ENCODE peak calls at places on chromosomes 1 and 21, in eight cellular contexts. Q, G, F, X, L, J, I and P are unnamed samples.

GRCh38 chr1:1157914-1158710 is 15.6 kb upstream of the TTLL10 start:
- DNase-seq in Q (peak), J (peak), F (peak), G (peak), X (peak), L (peak), I (no peak), P (peak)

GRCh38 chr1:42312576-42313212 is 22.3 kb downstream of the FOXJ3 start:
- DNase-seq in J (no peak), G (no peak), I (no peak), F (no peak), L (no peak), Q (no peak), X (no peak), P (no peak)

GRCh38 chr1:43822040-43822439 is 111.6 kb upstream of the ARTN start:
- DNase-seq in F (no peak), G (no peak), J (peak), I (peak), X (no peak), L (no peak), Q (no peak), P (no peak)

GRCh38 chr1:145751491-145752021 is 32.3 kb downstream of the CD160 start:
- DNase-seq in J (peak), Q (no peak), F (no peak), G (no peak), I (no peak), L (no peak), X (no peak), P (no peak)

GRCh38 chr1:119091618-119092017 is 48.8 kb downstream of the WARS2 start:
- DNase-seq in I (no peak), J (no peak), F (no peak), G (no peak), Q (no peak), X (no peak), L (no peak), P (no peak)

GRCh38 chr1:36367067-36367466 is 18.7 kb downstream of the STK40 start:
- DNase-seq in Q (no peak), I (no peak), F (no peak), L (no peak), X (no peak), G (no peak), J (no peak), P (no peak)

GRCh38 chr1:56831874-56832693 is 12.9 kb upstream of the FYB2 start:
- DNase-seq in J (peak), G (peak), L (peak), F (peak), Q (peak), X (peak), I (peak), P (peak)

GRCh38 chr1:203028784-203029553 is 2.7 kb downstream of the PPFIA4 start:
- DNase-seq in I (no peak), L (no peak), J (no peak), Q (no peak), F (no peak), G (no peak), X (no peak), P (no peak)

GRCh38 chr1:175822575-175822974 is 79.2 kb upstream of the TNR start:
- DNase-seq in F (no peak), X (no peak), L (no peak), Q (no peak), I (no peak), J (no peak), G (no peak), P (no peak)

GRCh38 chr1:71587961-71588360 is 507.1 kb upstream of the ZRANB2 start:
- DNase-seq in I (no peak), J (peak), G (no peak), L (no peak), X (no peak), F (no peak), Q (no peak), P (no peak)

GRCh38 chr1:88284066-88284465 is 400.0 kb upstream of the PKN2 start:
- DNase-seq in I (no peak), J (peak), L (no peak), X (no peak), F (no peak), G (no peak), Q (no peak), P (no peak)

GRCh38 chr1:1004780-1005697 is 5.1 kb upstream of the HES4 start:
- DNase-seq in F (no peak), G (no peak), I (no peak), X (peak), L (no peak), J (peak), Q (no peak), P (peak)

GRCh38 chr1:53947172-53947835 is 1.2 kb downstream of the LRRC42 start:
- DNase-seq in F (no peak), X (no peak), L (no peak), J (no peak), Q (no peak), G (no peak), I (no peak), P (no peak)

GRCh38 chr21:37364722-37365121 is 1.9 kb upstream of the DYRK1A start:
- DNase-seq in J (no peak), G (no peak), L (no peak), Q (peak), X (no peak), F (no peak), I (no peak), P (no peak)

GRCh38 chr1:111602974-111603373 is 16.6 kb upstream of the RAP1A start:
- DNase-seq in L (no peak), F (no peak), I (no peak), J (no peak), X (no peak), Q (no peak), G (no peak), P (no peak)

GRCh38 chr1:94698341-94698740 is 121.8 kb upstream of the SLC44A3 start:
- DNase-seq in G (no peak), L (no peak), I (no peak), X (no peak), J (no peak), F (no peak), Q (no peak), P (no peak)

GRCh38 chr1:227729881-227730629 is 5.0 kb downstream of the JMJD4 start:
- DNase-seq in F (no peak), I (no peak), J (peak), G (peak), Q (peak), X (no peak), L (no peak), P (no peak)

GRCh38 chr21:23936224-23936623 is 1671.1 kb downstream of the MRPL39 start:
- DNase-seq in G (no peak), X (no peak), I (no peak), J (peak), L (no peak), Q (no peak), F (no peak), P (no peak)

GRCh38 chr1:172360960-172361359 is 59.5 kb upstream of the C1orf105 start:
- DNase-seq in G (no peak), I (no peak), X (no peak), F (no peak), J (no peak), Q (no peak), L (no peak), P (no peak)

GRCh38 chr21:42320791-42321190 is 5.6 kb upstream of the TFF3 start:
- DNase-seq in X (no peak), L (no peak), I (no peak), G (no peak), F (no peak), J (no peak), Q (no peak), P (no peak)

GRCh38 chr1:85321237-85321964 is 45.0 kb upstream of the BCL10 start:
- DNase-seq in J (peak), X (no peak), F (no peak), I (no peak), L (no peak), Q (no peak), G (no peak), P (no peak)

GRCh38 chr1:85322655-85323054 is 46.2 kb upstream of the BCL10 start:
- DNase-seq in X (no peak), Q (no peak), J (no peak), I (no peak), L (no peak), G (no peak), F (no peak), P (no peak)

GRCh38 chr1:85325920-85326319 is 49.5 kb upstream of the BCL10 start:
- DNase-seq in L (no peak), J (no peak), I (no peak), G (no peak), F (no peak), Q (no peak), X (no peak), P (no peak)

GRCh38 chr1:85326381-85326780 is 49.9 kb upstream of the BCL10 start:
- DNase-seq in G (no peak), Q (no peak), F (no peak), X (no peak), J (no peak), L (no peak), I (no peak), P (no peak)

GRCh38 chr1:85323770-85324169 is 47.3 kb upstream of the BCL10 start:
- DNase-seq in L (no peak), J (no peak), X (no peak), Q (no peak), I (no peak), F (no peak), G (no peak), P (no peak)
- H3K27ac ChIP-seq in L (no peak), J (no peak), X (no peak), Q (no peak), I (no peak), F (no peak), G (no peak), P (no peak)

GRCh38 chr21:27423906-27424595 is 457.2 kb upstream of the ADAMTS5 start:
- DNase-seq in I (no peak), G (no peak), J (no peak), X (no peak), F (no peak), Q (no peak), L (no peak), P (no peak)

GRCh38 chr21:27423073-27423472 is 456.2 kb upstream of the ADAMTS5 start:
- DNase-seq in F (peak), G (peak), X (peak), I (no peak), J (peak), L (no peak), Q (no peak), P (peak)

GRCh38 chr21:27422435-27422834 is 455.5 kb upstream of the ADAMTS5 start:
- DNase-seq in L (no peak), J (no peak), Q (no peak), I (no peak), F (no peak), G (no peak), X (no peak), P (no peak)

GRCh38 chr21:27419153-27419552 is 452.3 kb upstream of the ADAMTS5 start:
- DNase-seq in I (no peak), L (no peak), X (no peak), F (no peak), G (no peak), Q (no peak), J (peak), P (no peak)

GRCh38 chr21:27421654-27422053 is 454.8 kb upstream of the ADAMTS5 start:
- DNase-seq in X (no peak), I (no peak), L (no peak), G (no peak), F (no peak), Q (no peak), J (no peak), P (no peak)
- H3K27ac ChIP-seq in X (no peak), I (no peak), L (no peak), G (no peak), F (peak), Q (no peak), J (peak), P (no peak)

DNA sequence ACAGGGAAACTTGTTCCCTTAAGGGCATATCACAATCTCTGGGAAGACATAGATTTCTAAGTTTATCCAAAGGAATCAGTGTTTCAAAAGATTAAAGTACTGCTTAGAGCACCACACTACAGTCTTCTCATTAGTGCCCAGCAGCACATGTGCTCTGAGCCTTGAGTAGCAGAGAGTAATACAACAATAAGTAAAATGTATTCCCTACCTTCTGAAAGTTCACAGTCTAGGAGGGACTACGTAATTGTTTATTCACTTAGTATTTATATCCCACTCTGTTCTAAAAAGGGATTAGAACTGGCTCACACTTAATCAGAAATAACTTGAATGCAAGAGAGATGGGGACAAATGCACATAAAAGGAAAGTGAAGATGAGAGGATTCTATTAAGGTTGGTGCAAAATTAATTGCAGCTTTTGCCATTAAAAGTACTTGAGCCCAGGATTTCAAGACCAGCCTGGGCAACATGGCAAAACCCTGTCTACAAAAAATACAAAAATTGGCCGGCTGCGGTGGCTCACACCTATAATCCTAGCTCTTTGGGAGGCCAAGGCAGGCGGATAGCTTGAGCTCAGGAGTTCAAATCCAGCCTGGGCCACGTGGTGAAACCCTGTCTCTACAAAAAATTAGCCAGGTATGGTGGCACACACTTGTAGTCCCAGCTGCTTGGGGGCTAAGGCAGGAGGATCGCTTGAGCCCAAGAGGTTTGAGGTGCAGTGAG is 9.0 kb downstream of the SYNC start:
- DNase-seq in X (no peak), L (no peak), G (peak), F (no peak), Q (no peak), J (no peak), I (no peak), P (no peak)
- H3K27ac ChIP-seq in X (no peak), L (no peak), G (no peak), F (peak), Q (no peak), J (no peak), I (no peak), P (no peak)

GRCh38 chr1:196056966-196057365 is 551.3 kb downstream of the KCNT2 start:
- DNase-seq in I (no peak), J (no peak), Q (no peak), G (no peak), X (no peak), F (no peak), L (no peak), P (no peak)
- H3K27ac ChIP-seq in I (no peak), J (no peak), Q (no peak), G (no peak), X (no peak), F (no peak), L (no peak), P (no peak)

GRCh38 chr1:201213926-201214325 is 23.3 kb downstream of the IGFN1 start:
- DNase-seq in I (no peak), G (peak), F (no peak), Q (no peak), L (no peak), J (no peak), X (peak), P (peak)

GRCh38 chr1:201214461-201214860 is 23.8 kb downstream of the IGFN1 start:
- DNase-seq in G (no peak), F (no peak), X (peak), J (no peak), Q (no peak), I (no peak), L (no peak), P (peak)

GRCh38 chr1:201212461-201213055 is 21.9 kb downstream of the IGFN1 start:
- DNase-seq in Q (no peak), L (no peak), I (no peak), G (peak), J (no peak), X (no peak), F (no peak), P (peak)

GRCh38 chr1:201212056-201212455 is 21.4 kb downstream of the IGFN1 start:
- DNase-seq in F (no peak), G (peak), X (no peak), I (no peak), Q (no peak), L (no peak), J (no peak), P (peak)

GRCh38 chr1:201213106-201213770 is 22.6 kb downstream of the IGFN1 start:
- DNase-seq in X (no peak), L (no peak), I (no peak), Q (no peak), J (no peak), G (peak), F (no peak), P (peak)
- H3K27ac ChIP-seq in X (no peak), L (no peak), I (no peak), Q (no peak), J (no peak), G (no peak), F (no peak), P (no peak)

GRCh38 chr21:35190201-35190701 is 141.1 kb upstream of the RUNX1 start:
- DNase-seq in L (no peak), I (peak), J (no peak), F (no peak), G (no peak), Q (no peak), X (no peak), P (no peak)
- H3K27ac ChIP-seq in L (no peak), I (no peak), J (no peak), F (no peak), G (no peak), Q (peak), X (no peak), P (no peak)

DNA sequence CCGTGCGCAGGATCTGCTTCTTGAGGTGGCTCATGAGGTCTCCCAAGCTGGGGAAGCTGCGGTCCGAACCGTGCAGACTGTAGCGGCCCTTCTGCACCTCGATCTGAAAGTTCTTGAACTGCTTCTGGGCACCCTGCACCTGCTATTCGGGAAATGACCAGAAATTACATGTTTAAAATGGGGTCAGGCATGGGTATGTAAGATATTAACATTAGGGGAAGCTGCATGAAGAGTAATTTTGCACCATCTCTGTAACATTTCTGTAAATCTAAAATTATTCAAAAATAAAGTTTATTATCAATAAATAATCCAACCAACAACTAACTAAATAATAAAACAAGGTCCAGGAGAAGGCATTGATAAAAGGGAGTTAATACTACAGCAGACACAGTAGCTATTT is 110.7 kb downstream of the RAVER2 start:
- DNase-seq in Q (no peak), I (no peak), X (no peak), L (no peak), J (no peak), F (no peak), G (no peak), P (no peak)
- H3K27ac ChIP-seq in Q (no peak), I (no peak), X (no peak), L (no peak), J (no peak), F (no peak), G (no peak), P (no peak)

DNA sequence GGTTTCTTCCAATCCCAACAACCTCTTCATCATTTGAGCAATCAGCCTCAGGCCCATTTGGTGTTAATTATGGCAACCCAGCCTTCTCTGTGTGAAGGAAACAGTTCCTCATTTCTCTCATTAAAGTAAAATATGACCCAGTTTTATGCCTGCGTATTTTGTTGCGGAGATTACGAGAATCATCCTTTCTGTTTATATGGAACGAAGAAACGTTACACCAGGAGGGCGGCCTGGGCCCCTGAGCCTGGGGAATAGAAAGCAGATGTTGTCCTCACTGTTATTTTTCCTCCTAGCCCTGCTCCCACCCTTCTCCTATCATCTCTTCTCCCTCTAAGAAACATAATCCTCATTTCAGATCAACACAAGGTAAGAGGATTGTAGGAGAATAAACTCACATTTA is 332.3 kb upstream of the USP24 start:
- DNase-seq in G (no peak), X (no peak), Q (no peak), I (no peak), L (no peak), F (no peak), J (peak), P (no peak)
- H3K27ac ChIP-seq in G (no peak), X (no peak), Q (no peak), I (no peak), L (no peak), F (no peak), J (no peak), P (no peak)

GRCh38 chr21:43728467-43729390 is 9.8 kb downstream of the PDXK start:
- DNase-seq in J (peak), L (peak), F (peak), G (peak), I (peak), Q (peak), X (peak), P (peak)

GRCh38 chr21:43731476-43731875 is 12.5 kb downstream of the PDXK start:
- DNase-seq in G (no peak), X (peak), Q (no peak), F (no peak), J (no peak), I (no peak), L (no peak), P (no peak)

GRCh38 chr21:43727571-43728466 is 8.9 kb downstream of the PDXK start:
- DNase-seq in G (peak), F (peak), I (no peak), J (peak), X (peak), L (no peak), Q (no peak), P (peak)

GRCh38 chr21:43723648-43724047 is 4.7 kb downstream of the PDXK start:
- DNase-seq in Q (no peak), L (no peak), G (no peak), F (peak), X (no peak), J (no peak), I (no peak), P (no peak)

DNA sequence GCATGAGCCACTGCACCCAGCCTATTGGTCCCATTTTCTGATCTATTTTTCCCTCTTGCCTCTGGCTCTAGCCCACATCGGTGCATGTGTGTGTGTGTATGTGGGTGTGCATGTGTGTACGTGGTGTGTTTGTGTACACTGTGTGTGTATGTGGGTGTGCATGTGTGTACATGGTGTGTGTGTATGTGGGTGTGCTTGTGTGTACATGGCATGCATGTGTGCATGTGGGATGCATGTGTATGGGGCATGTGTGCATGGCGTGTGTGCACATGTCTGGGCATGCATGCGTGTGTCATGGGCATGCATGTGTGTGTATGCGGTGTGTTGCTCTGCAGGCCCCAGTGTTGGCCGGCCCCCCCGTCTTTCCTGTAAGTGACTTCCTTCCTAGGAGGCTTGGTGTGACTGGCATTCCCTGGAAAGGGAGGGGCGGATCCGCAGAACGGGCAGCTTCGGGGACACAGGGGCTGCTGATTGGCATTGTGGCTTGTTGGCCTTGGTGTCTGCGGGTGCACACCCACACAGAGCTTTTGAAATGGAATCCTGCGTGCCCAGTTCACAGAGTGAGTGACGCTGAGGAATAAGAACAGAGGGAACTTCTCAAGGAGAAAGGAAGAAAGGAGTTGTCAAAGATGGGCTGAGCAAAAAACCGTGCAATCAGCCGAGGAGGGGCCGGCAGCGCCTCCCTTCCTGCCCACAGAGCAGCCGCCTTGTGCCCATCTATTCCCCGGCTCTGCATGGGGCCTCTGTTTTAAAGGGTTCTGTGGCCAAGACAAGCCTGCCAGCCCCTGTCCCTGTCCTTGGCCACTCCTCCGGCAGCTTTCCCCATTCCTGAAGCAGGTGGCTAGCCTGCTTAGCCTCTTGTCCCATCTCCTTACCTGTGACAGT is 8.0 kb downstream of the PDXK start:
- DNase-seq in X (no peak), L (no peak), I (no peak), J (no peak), Q (no peak), F (peak), G (no peak), P (no peak)
- H3K27ac ChIP-seq in X (peak), L (peak), I (peak), J (peak), Q (no peak), F (peak), G (peak), P (peak)